ENCODE peak calls at places on chromosomes 2 and 18, in nine cellular contexts. O, P, N, B, I, F, K, X and R are unnamed samples.

GRCh38 chr2:132645943-132646804 is 23.8 kb downstream of the LYPD1 start:
- DNase-seq in O (no peak), P (no peak), N (no peak), B (no peak), I (no peak), F (no peak), K (no peak), X (no peak), R (no peak)

GRCh38 chr18:49650426-49650891 is 88.6 kb downstream of the LIPG start:
- DNase-seq in O (no peak), P (no peak), N (no peak), B (no peak), I (no peak), F (no peak), K (no peak), X (peak; percentile 44), R (no peak)

GRCh38 chr2:64626963-64627760 is 26.6 kb downstream of the SERTAD2 start:
- DNase-seq in O (peak; percentile 56), P (peak; percentile 54), N (no peak), B (peak; percentile 68), I (no peak), F (no peak), K (no peak), X (no peak), R (no peak)

GRCh38 chr2:190139371-190139770 is 76.8 kb upstream of the MSTN start:
- DNase-seq in O (no peak), P (no peak), N (no peak), B (no peak), I (no peak), F (no peak), K (no peak), X (no peak), R (no peak)

GRCh38 chr2:8455236-8456148 is 226.4 kb upstream of the ID2 start:
- DNase-seq in O (no peak), P (no peak), N (no peak), B (peak; percentile 57), I (no peak), F (no peak), K (no peak), X (no peak), R (no peak)

GRCh38 chr2:72035518-72036172 is 112.0 kb downstream of the CYP26B1 start:
- DNase-seq in O (no peak), P (no peak), N (no peak), B (no peak), I (peak; percentile 9), F (no peak), K (no peak), X (peak; percentile 61), R (no peak)

GRCh38 chr2:41782306-41783158 is 265.3 kb upstream of the PKDCC start:
- DNase-seq in O (no peak), P (peak; percentile 60), N (peak; percentile 15), B (no peak), I (peak; percentile 25), F (peak; percentile 9), K (no peak), X (peak; percentile 37), R (peak; percentile 58)

GRCh38 chr18:2223859-2224258 is 347.4 kb downstream of the METTL4 start:
- DNase-seq in O (no peak), P (peak; percentile 10), N (no peak), B (no peak), I (peak; percentile 11), F (peak; percentile 3), K (peak; percentile 7), X (peak; percentile 37), R (no peak)

GRCh38 chr2:241768850-241769249 is 7.8 kb upstream of the GAL3ST2 start:
- DNase-seq in O (no peak), P (no peak), N (no peak), B (peak; percentile 46), I (no peak), F (no peak), K (no peak), X (no peak), R (no peak)

GRCh38 chr18:79530821-79531220 is 135.1 kb downstream of the NFATC1 start:
- DNase-seq in O (no peak), P (no peak), N (no peak), B (peak; percentile 60), I (no peak), F (no peak), K (no peak), X (no peak), R (no peak)

GRCh38 chr2:42055573-42056514 is 8.0 kb downstream of the PKDCC start:
- DNase-seq in O (no peak), P (no peak), N (no peak), B (peak; percentile 89), I (no peak), F (no peak), K (no peak), X (no peak), R (peak; percentile 67)

GRCh38 chr2:233418761-233419625 is 64.7 kb downstream of the DGKD start:
- DNase-seq in O (no peak), P (no peak), N (no peak), B (peak; percentile 83), I (no peak), F (no peak), K (no peak), X (peak; percentile 24), R (no peak)

GRCh38 chr2:43041167-43041566 is 185.2 kb downstream of the ZFP36L2 start:
- DNase-seq in O (no peak), P (no peak), N (no peak), B (no peak), I (no peak), F (no peak), K (no peak), X (peak; percentile 25), R (no peak)

GRCh38 chr2:42796427-42797248 is 4.3 kb upstream of the HAAO start:
- DNase-seq in O (no peak), P (no peak), N (no peak), B (no peak), I (no peak), F (no peak), K (no peak), X (no peak), R (no peak)

GRCh38 chr2:9490789-9491188 is 16.4 kb downstream of the IAH1 start:
- DNase-seq in O (no peak), P (no peak), N (no peak), B (no peak), I (no peak), F (no peak), K (no peak), X (no peak), R (no peak)

GRCh38 chr2:170425291-170425751 is 247.4 kb downstream of the MYO3B start:
- DNase-seq in O (no peak), P (no peak), N (no peak), B (no peak), I (peak; percentile 66), F (no peak), K (no peak), X (peak; percentile 81), R (no peak)

GRCh38 chr2:62858231-62858832 is 152.8 kb downstream of the EHBP1 start:
- DNase-seq in O (no peak), P (no peak), N (no peak), B (no peak), I (no peak), F (no peak), K (no peak), X (no peak), R (no peak)

GRCh38 chr18:4250141-4250540 is 205.0 kb downstream of the DLGAP1 start:
- DNase-seq in O (no peak), P (no peak), N (no peak), B (no peak), I (no peak), F (no peak), K (no peak), X (no peak), R (no peak)

GRCh38 chr2:202965810-202966454 is 48.7 kb upstream of the NBEAL1 start:
- DNase-seq in O (no peak), P (peak; percentile 31), N (no peak), B (no peak), I (peak; percentile 8), F (no peak), K (no peak), X (peak; percentile 78), R (no peak)

GRCh38 chr2:188369365-188369764 is 77.7 kb downstream of the GULP1 start:
- DNase-seq in O (no peak), P (peak; percentile 51), N (no peak), B (no peak), I (peak; percentile 59), F (no peak), K (no peak), X (peak; percentile 70), R (peak; percentile 69)

GRCh38 chr2:81242502-81242901 is 938.0 kb upstream of the LRRTM1 start:
- DNase-seq in O (no peak), P (no peak), N (no peak), B (no peak), I (no peak), F (no peak), K (no peak), X (no peak), R (no peak)

GRCh38 chr2:9905413-9905812 is 46.1 kb upstream of the GRHL1 start:
- DNase-seq in O (no peak), P (no peak), N (no peak), B (no peak), I (no peak), F (no peak), K (no peak), X (no peak), R (no peak)

GRCh38 chr2:50476174-50476573 is 555.8 kb downstream of the NRXN1 start:
- DNase-seq in O (no peak), P (no peak), N (no peak), B (no peak), I (no peak), F (no peak), K (no peak), X (no peak), R (no peak)

GRCh38 chr2:38237311-38237710 is 139.8 kb downstream of the ATL2 start:
- DNase-seq in O (no peak), P (no peak), N (no peak), B (no peak), I (no peak), F (no peak), K (no peak), X (no peak), R (no peak)

GRCh38 chr18:27599202-27599829 is 414.2 kb upstream of the CHST9 start:
- DNase-seq in O (peak; percentile 49), P (peak; percentile 51), N (no peak), B (no peak), I (peak; percentile 33), F (peak; percentile 25), K (no peak), X (peak; percentile 64), R (peak; percentile 21)

GRCh38 chr2:135528006-135528405 is 3.0 kb downstream of the ZRANB3 start:
- DNase-seq in O (no peak), P (no peak), N (no peak), B (no peak), I (no peak), F (no peak), K (no peak), X (no peak), R (no peak)

GRCh38 chr2:195818521-195818920 is 161.5 kb downstream of the SLC39A10 start:
- DNase-seq in O (no peak), P (no peak), N (no peak), B (no peak), I (no peak), F (no peak), K (no peak), X (peak; percentile 58), R (no peak)

GRCh38 chr2:185952098-185952497 is 213.5 kb downstream of the FSIP2 start:
- DNase-seq in O (no peak), P (no peak), N (no peak), B (no peak), I (no peak), F (no peak), K (no peak), X (no peak), R (no peak)